ENCODE peak calls at places on chromosomes 3 and 15, in six cellular contexts. S is body of pancreas, V is left ventricle myocardium inferior, M is hepatocyte, W is HCT116, H is fibroblast of pulmonary artery. N is an unnamed sample.

GRCh38 chr15:33963831-33964664 is 4.2 kb upstream of the CHRM5 start:
- DNase-seq in H (peak), S (no peak), W (peak), V (no peak), M (peak), N (peak)

GRCh38 chr3:138862924-138863775 is 28.4 kb upstream of the PIK3CB start:
- DNase-seq in S (peak), M (peak), V (no peak), W (peak), H (peak), N (peak)

GRCh38 chr15:42729409-42729808 is 7.5 kb downstream of the CDAN1 start:
- DNase-seq in M (no peak), V (no peak), H (no peak), W (no peak), S (no peak), N (no peak)

GRCh38 chr3:104102386-104102785 is 1264.3 kb upstream of the ALCAM start:
- DNase-seq in M (peak), S (peak), V (no peak), H (peak), W (peak), N (peak)

GRCh38 chr15:40937762-40938529 is 8.8 kb downstream of the DLL4 start:
- DNase-seq in H (no peak), M (no peak), S (no peak), W (peak), V (no peak), N (no peak)

GRCh38 chr3:39090922-39091321 is 16.5 kb downstream of the GORASP1 start:
- DNase-seq in W (no peak), M (no peak), H (peak), V (no peak), S (no peak), N (peak)

GRCh38 chr15:92797168-92798052 is 102.7 kb upstream of the CHD2 start:
- DNase-seq in M (peak), S (peak), H (peak), W (peak), V (no peak), N (peak)

GRCh38 chr3:195863121-195864061 is 45.0 kb downstream of the TNK2 start:
- DNase-seq in M (peak), W (peak), H (peak), V (peak), S (peak), N (peak)

GRCh38 chr3:133927543-133928066 is 31.9 kb upstream of the RAB6B start:
- DNase-seq in V (peak), S (peak), M (peak), H (no peak), W (no peak), N (no peak)

GRCh38 chr15:36954486-36954885 is 145.9 kb downstream of the MEIS2 start:
- DNase-seq in H (peak), S (no peak), M (no peak), W (no peak), V (no peak), N (peak)

GRCh38 chr3:151403246-151403645 is 18.7 kb upstream of the P2RY12 start:
- DNase-seq in W (no peak), M (no peak), H (peak), V (no peak), S (no peak), N (peak)

GRCh38 chr15:99615460-99615859 is 49.7 kb downstream of the MEF2A start:
- DNase-seq in V (no peak), S (no peak), H (no peak), W (no peak), M (no peak), N (no peak)

GRCh38 chr15:59398220-59398619 is 25.5 kb upstream of the MYO1E start:
- DNase-seq in S (no peak), H (no peak), M (no peak), W (no peak), V (no peak), N (no peak)

GRCh38 chr3:159488657-159489056 is 500.0 kb upstream of the IL12A start:
- DNase-seq in V (no peak), H (no peak), W (no peak), S (no peak), M (no peak), N (no peak)

GRCh38 chr15:43232289-43232874 is 11.6 kb upstream of the EPB42 start:
- DNase-seq in M (no peak), V (no peak), W (no peak), H (no peak), S (no peak), N (peak)

GRCh38 chr3:88231207-88231606 is 81.4 kb downstream of the C3orf38 start:
- DNase-seq in S (no peak), H (peak), M (no peak), V (no peak), W (no peak), N (no peak)

GRCh38 chr15:78564743-78565096 is 600 bp upstream of the CHRNA5 start:
- DNase-seq in S (no peak), V (no peak), W (no peak), H (no peak), M (no peak), N (no peak)

GRCh38 chr15:78563092-78563491 is 2.2 kb upstream of the CHRNA5 start:
- DNase-seq in V (no peak), M (no peak), H (no peak), W (no peak), S (no peak), N (no peak)

GRCh38 chr15:78567541-78567940 is 2.2 kb downstream of the CHRNA5 start:
- DNase-seq in S (no peak), V (no peak), M (no peak), W (no peak), H (no peak), N (no peak)

GRCh38 chr15:78565097-78565950 is at the start of gene CHRNA5:
- DNase-seq in H (peak), M (peak), S (peak), V (peak), W (peak), N (peak)

DNA sequence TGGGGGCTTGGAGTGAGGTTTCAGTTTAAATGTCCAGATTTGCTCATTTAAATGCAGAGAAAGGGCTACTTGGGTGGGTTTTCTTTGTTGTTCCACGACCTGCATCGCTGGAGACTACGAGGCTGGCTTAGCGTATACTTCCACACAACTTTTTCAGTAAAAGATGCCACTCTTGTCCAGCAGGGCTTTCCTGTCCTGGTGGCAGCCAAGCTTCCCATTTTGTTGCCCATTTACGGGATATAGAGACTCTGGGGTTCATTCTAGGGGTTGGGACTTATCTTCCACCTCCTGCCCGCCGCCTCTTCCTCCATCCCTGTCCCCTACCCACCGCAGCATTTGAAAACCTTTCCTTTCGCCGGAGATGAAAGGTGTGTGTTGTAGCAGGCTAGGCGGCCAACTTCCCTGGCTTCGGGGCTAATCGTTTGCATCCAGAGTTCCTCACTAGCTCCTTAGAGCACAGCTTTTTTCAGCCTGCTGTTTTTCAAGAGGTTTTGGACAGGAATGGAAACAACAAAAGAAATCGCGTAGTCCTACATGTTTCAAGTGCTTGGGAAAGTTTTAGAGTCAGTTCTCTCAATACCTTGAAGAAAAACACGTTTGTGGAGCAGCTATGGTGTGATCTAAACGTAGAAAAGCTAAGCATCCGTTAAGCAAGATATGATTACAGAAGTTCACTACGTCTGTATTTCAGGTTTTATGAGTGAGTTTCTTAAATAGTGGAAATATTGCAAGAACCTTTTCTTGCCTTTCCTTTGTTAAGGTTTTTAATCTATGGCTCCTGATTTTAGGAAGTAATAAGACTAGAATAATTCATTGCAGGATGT is 843 bp downstream of the CHRNA5 start:
- DNase-seq in W (no peak), V (no peak), H (peak), S (peak), M (peak), N (peak)
- TF ChIP-seq CTCF in W (no peak), V (no peak), H (peak), S (peak), M (peak), N (peak)

GRCh38 chr3:188157407-188157806 is 3.5 kb downstream of the LPP start:
- DNase-seq in H (no peak), W (no peak), S (no peak), V (no peak), M (no peak), N (no peak)
- H3K4me3 ChIP-seq in H (no peak), W (no peak), S (no peak), V (peak), M (no peak), N (no peak)

DNA sequence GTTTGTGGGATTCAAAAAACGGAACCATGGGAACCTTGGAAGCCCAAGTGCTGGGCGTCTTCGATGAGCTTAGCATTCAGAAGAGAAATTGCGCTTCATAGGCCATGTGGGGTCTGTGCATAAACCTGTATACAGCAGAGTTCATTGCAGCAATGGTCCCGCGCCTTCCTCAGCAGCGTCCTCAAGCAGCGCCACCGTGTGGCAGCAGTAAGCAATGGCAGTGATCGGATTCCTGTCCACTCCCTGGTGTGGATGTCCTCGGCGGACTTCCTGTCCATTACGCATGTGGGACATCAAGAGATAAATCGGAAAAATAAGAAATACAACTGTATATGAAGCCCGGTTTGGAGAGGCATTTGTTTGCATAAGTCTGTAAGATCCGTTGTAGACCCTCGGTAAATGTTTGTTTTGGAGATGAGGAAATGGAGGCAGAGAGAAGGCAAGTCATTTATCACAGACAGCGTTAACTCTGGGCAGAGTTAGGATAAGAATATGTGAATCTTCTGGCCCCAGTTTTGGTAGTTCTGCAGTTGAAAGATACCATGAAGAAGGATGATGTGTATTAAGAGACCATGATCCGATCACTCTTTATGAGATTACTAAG is 57.7 kb downstream of the CNTN4 start:
- DNase-seq in M (peak), H (no peak), W (no peak), V (no peak), S (peak), N (no peak)
- TF ChIP-seq CTCF in M (peak), H (peak), W (no peak), V (peak), S (no peak), N (peak)

GRCh38 chr3:14320221-14320620 is 82.2 kb upstream of the SLC6A6 start:
- DNase-seq in V (no peak), W (no peak), H (no peak), S (no peak), M (no peak), N (no peak)
- H3K4me3 ChIP-seq in V (no peak), W (peak), H (no peak), S (no peak), M (peak), N (no peak)

DNA sequence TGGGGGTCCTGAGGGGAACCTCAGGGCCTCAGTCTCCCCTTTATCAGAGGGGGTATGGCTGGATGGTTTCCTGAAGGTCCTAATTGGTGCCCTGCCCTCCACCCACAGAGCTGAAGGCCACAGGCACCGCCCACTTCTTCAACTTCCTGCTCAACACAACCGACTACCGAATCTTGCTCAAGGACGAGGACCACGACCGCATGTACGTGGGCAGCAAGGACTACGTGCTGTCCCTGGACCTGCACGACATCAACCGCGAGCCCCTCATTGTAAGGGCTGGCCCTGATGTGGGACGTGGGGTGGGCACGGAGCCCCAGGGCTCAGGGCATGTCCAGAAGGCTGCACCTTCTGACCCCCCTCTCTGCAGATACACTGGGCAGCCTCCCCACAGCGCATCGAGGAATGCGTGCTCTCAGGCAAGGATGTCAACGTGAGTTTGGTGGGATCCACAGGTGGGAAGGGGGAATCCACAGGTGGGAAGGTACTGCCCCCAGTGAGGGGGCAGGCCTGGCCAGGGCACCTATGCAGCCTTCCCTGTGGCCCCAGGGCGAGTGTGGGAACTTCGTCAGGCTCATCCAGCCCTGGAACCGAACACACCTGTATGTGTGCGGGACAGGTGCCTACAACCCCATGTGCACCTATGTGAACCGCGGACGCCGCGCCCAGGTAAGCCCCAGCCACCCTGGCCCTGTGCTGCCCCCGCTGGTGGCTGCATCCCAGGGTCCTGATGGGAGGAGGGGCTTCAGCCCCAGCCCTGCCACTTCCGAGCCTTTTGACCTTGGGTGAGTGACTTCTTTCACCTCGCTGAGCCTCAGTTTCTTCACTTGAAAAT is 17.5 kb upstream of the GNAT1 start:
- DNase-seq in M (no peak), W (no peak), S (no peak), V (no peak), H (no peak), N (no peak)
- TF ChIP-seq CTCF in M (no peak), W (no peak), S (no peak), V (no peak), H (no peak), N (no peak)

GRCh38 chr3:43144811-43145490 is 39.1 kb upstream of the POMGNT2 start:
- DNase-seq in H (peak), M (no peak), S (no peak), W (no peak), V (no peak), N (peak)
- H3K4me3 ChIP-seq in H (no peak), M (no peak), S (no peak), W (no peak), V (no peak), N (no peak)

N was measured in fibroblast of the aortic adventitia.